ENCODE peak calls at places on chromosomes 5 and 9, in six cellular contexts. J, Q, H, K, X and A are unnamed samples.

GRCh38 chr5:10321882-10322281 is 14.2 kb upstream of the CMBL start:
- DNase-seq in Q (no peak), X (no peak), H (no peak), J (no peak), K (no peak), A (no peak)

GRCh38 chr9:114691046-114691955 is 9.3 kb upstream of the TEX48 start:
- DNase-seq in Q (no peak), H (no peak), K (no peak), J (peak; percentile 30), X (no peak), A (no peak)

GRCh38 chr5:13640270-13640669 is 304.2 kb downstream of the DNAH5 start:
- DNase-seq in X (no peak), K (no peak), J (no peak), H (peak; percentile 16), Q (no peak), A (no peak)

GRCh38 chr9:12702160-12702758 is 9.1 kb downstream of the TYRP1 start:
- DNase-seq in Q (peak; percentile 46), H (peak; percentile 77), J (peak; percentile 29), X (peak; percentile 49), K (no peak), A (peak; percentile 45)

GRCh38 chr5:95620030-95620869 is at the start of gene GPR150:
- DNase-seq in J (no peak), X (peak; percentile 48), H (peak; percentile 77), Q (peak; percentile 85), K (peak; percentile 84), A (peak; percentile 40)

GRCh38 chr5:56638768-56639238 is 176.5 kb upstream of the MAP3K1 start:
- DNase-seq in Q (no peak), K (no peak), J (no peak), H (peak; percentile 14), X (no peak), A (no peak)

GRCh38 chr5:72611111-72611724 is 104.0 kb upstream of the ZNF366 start:
- DNase-seq in K (peak; percentile 82), X (peak; percentile 78), H (peak; percentile 88), Q (peak; percentile 85), J (no peak), A (peak; percentile 64)

GRCh38 chr5:157431544-157432200 is 28.3 kb upstream of the NIPAL4 start:
- DNase-seq in H (peak; percentile 68), J (peak; percentile 23), K (no peak), X (no peak), Q (no peak), A (no peak)

GRCh38 chr5:108531367-108532211 is 149.7 kb upstream of the FBXL17 start:
- DNase-seq in J (no peak), K (no peak), Q (no peak), X (no peak), H (peak; percentile 51), A (no peak)

GRCh38 chr9:34190996-34191892 is 12.4 kb downstream of the UBAP1 start:
- DNase-seq in H (peak; percentile 31), J (no peak), Q (no peak), X (no peak), K (no peak), A (no peak)

GRCh38 chr5:14265574-14265973 is 122.4 kb downstream of the TRIO start:
- DNase-seq in J (no peak), Q (no peak), X (no peak), K (no peak), H (no peak), A (no peak)

GRCh38 chr9:106718996-106719395 is 144.0 kb upstream of the ZNF462 start:
- DNase-seq in K (no peak), X (no peak), J (no peak), Q (no peak), H (no peak), A (no peak)

GRCh38 chr5:143258559-143259253 is 144.8 kb downstream of the NR3C1 start:
- DNase-seq in K (no peak), J (no peak), Q (no peak), H (no peak), X (no peak), A (no peak)

GRCh38 chr5:150217041-150217440 is 27.2 kb downstream of the SLC6A7 start:
- DNase-seq in K (no peak), X (no peak), H (no peak), Q (no peak), J (no peak), A (no peak)

GRCh38 chr5:173592050-173592669 is 24.3 kb downstream of the BOD1 start:
- DNase-seq in K (no peak), Q (no peak), H (no peak), J (no peak), X (peak; percentile 14), A (no peak)

GRCh38 chr5:162886717-162887116 is 550.7 kb upstream of the CCNG1 start:
- DNase-seq in Q (no peak), X (no peak), H (no peak), K (no peak), J (no peak), A (no peak)

GRCh38 chr5:78533356-78533755 is 115.2 kb downstream of the LHFPL2 start:
- DNase-seq in J (no peak), X (no peak), K (no peak), Q (no peak), H (peak; percentile 43), A (no peak)

GRCh38 chr5:157549283-157549629 is 26.3 kb downstream of the ADAM19 start:
- DNase-seq in K (no peak), X (no peak), Q (no peak), H (no peak), J (no peak), A (no peak)

GRCh38 chr5:174329738-174330137 is 284.2 kb downstream of the NSG2 start:
- DNase-seq in J (peak; percentile 67), K (no peak), H (no peak), Q (no peak), X (no peak), A (no peak)

GRCh38 chr5:170006016-170006415 is 25.7 kb upstream of the INSYN2B start:
- DNase-seq in H (no peak), Q (no peak), X (peak; percentile 17), J (no peak), K (no peak), A (no peak)

GRCh38 chr9:86452194-86452828 is 98.1 kb upstream of the TUT7 start:
- DNase-seq in Q (no peak), X (no peak), H (no peak), K (no peak), J (no peak), A (no peak)

GRCh38 chr5:1842026-1842819 is 40.5 kb downstream of the IRX4 start:
- DNase-seq in X (no peak), H (no peak), Q (peak; percentile 6), J (no peak), K (no peak), A (no peak)

GRCh38 chr9:12908910-12909309 is 134.1 kb downstream of the LURAP1L start:
- DNase-seq in H (no peak), J (no peak), K (no peak), Q (no peak), X (no peak), A (no peak)

GRCh38 chr9:113857875-113858274 is 18.2 kb upstream of the ZNF618 start:
- DNase-seq in X (no peak), K (no peak), Q (no peak), H (no peak), J (no peak), A (no peak)

GRCh38 chr9:84669293-84670105 is at the start of gene NTRK2:
- DNase-seq in X (peak; percentile 53), K (peak; percentile 71), H (peak; percentile 36), Q (peak; percentile 56), J (no peak), A (peak; percentile 40)

GRCh38 chr9:99868845-99869244 is 37.6 kb upstream of the STX17 start:
- DNase-seq in X (no peak), K (no peak), J (no peak), Q (no peak), H (no peak), A (no peak)

GRCh38 chr5:147415663-147416062 is 94.2 kb downstream of the DPYSL3 start:
- DNase-seq in K (no peak), X (no peak), J (no peak), H (no peak), Q (no peak), A (no peak)

GRCh38 chr9:137034039-137034708 is 2.3 kb upstream of the FUT7 start:
- DNase-seq in X (no peak), H (no peak), Q (no peak), K (no peak), J (no peak), A (no peak)

GRCh38 chr9:137035937-137036336 is 4.0 kb upstream of the FUT7 start:
- DNase-seq in K (no peak), Q (no peak), J (no peak), H (no peak), X (no peak), A (no peak)

GRCh38 chr9:137034709-137035506 is 3.0 kb upstream of the FUT7 start:
- DNase-seq in Q (peak; percentile 92), K (peak; percentile 92), X (peak; percentile 90), J (peak; percentile 54), H (peak; percentile 91), A (peak; percentile 84)

GRCh38 chr9:137037035-137037434 is 5.1 kb upstream of the FUT7 start:
- DNase-seq in J (no peak), K (no peak), Q (no peak), X (no peak), H (no peak), A (no peak)

DNA sequence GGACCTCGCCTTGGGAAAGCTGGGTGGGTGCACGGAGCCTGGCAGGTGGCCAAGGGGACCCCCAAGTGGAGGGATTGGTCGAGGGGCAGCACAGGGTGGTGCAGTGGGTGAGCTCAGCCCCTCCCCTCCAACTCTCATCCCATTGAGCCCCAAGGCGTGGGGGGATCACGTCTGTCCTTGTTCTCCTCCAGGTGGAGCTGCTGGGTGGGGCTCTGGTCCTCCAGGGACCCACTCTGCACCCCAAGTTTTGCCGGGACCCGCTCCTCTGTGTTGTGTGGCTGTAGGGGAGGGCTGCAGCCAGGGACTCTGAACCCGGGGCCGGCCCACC is 3.6 kb upstream of the FUT7 start:
- DNase-seq in J (no peak), X (no peak), Q (no peak), K (no peak), H (no peak), A (no peak)
- TF ChIP-seq CTCF in J (no peak), X (peak; percentile 45), Q (no peak), K (no peak), H (no peak), A (peak; percentile 21)

GRCh38 chr9:105415344-105415980 is 32.4 kb upstream of the FSD1L start:
- DNase-seq in H (peak; percentile 84), Q (no peak), X (peak; percentile 66), K (no peak), J (no peak), A (peak; percentile 75)
- TF ChIP-seq CTCF in H (peak; percentile 95), Q (peak; percentile 90), X (peak; percentile 92), K (peak; percentile 65), J (peak; percentile 79), A (peak; percentile 97)

DNA sequence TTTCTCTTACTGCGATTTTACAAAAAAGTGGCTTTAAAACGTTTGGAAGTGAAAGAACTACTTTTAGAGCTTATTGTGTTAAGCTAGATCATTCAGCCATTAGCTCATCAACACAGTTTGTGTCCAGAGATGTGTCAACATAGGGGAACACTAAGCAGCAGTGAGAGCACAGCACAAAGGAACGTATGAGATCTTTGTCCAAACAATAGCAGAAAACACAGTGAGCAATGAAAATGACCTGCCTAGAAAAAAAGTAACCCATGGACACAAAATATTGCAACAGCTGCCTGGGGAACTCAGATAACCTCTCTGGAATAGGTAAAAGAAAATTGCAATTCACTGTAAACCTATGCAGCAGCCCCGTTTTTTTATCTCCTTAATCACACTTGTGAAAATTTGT is 372.5 kb downstream of the ARHGEF28 start:
- DNase-seq in X (no peak), K (no peak), H (no peak), Q (no peak), J (no peak), A (no peak)
- TF ChIP-seq CTCF in X (no peak), K (no peak), H (no peak), Q (no peak), J (no peak), A (no peak)

GRCh38 chr9:77475641-77476473 is 172.3 kb downstream of the GNA14 start:
- DNase-seq in J (no peak), Q (no peak), H (no peak), X (no peak), K (no peak), A (no peak)
- TF ChIP-seq CTCF in J (no peak), Q (no peak), H (no peak), X (no peak), K (no peak), A (no peak)